ENCODE peak calls at places on chromosomes 2 and 18, in ten cellular contexts. L is K562, C is gastrocnemius medialis, E is breast epithelium, X is heart left ventricle, H is ovary, T is right lobe of liver, Q is IMR-90, D is esophagus squamous epithelium, O is prostate gland. N is an unnamed sample.

GRCh38 chr2:69546646-69547045 is 96.9 kb downstream of the AAK1 start:
- DNase-seq in D (no peak), O (no peak), Q (no peak), C (no peak), H (no peak), E (no peak), X (no peak), L (no peak), T (no peak), N (no peak)

GRCh38 chr2:175342085-175342484 is 160.6 kb upstream of the ATP5MC3 start:
- DNase-seq in H (no peak), D (no peak), L (no peak), E (no peak), O (no peak), T (no peak), X (no peak), C (no peak), Q (no peak), N (no peak)

GRCh38 chr18:79572848-79573451 is 106.7 kb upstream of the CTDP1 start:
- DNase-seq in T (peak; percentile 11), O (no peak), D (no peak), H (no peak), Q (no peak), X (peak; percentile 11), E (peak; percentile 6), L (no peak), C (no peak), N (no peak)

GRCh38 chr18:60020107-60020925 is 120.5 kb downstream of the PMAIP1 start:
- DNase-seq in E (no peak), Q (peak; percentile 26), X (no peak), T (no peak), D (no peak), C (no peak), O (no peak), L (no peak), H (no peak), N (no peak)

GRCh38 chr18:79597176-79598045 is 82.2 kb upstream of the CTDP1 start:
- DNase-seq in C (no peak), L (no peak), T (peak; percentile 31), X (peak; percentile 17), O (no peak), D (no peak), Q (no peak), E (no peak), H (peak; percentile 7), N (no peak)

GRCh38 chr18:12474876-12475275 is 67.1 kb downstream of the PRELID3A start:
- DNase-seq in H (no peak), C (no peak), Q (peak; percentile 26), L (no peak), E (no peak), X (no peak), O (no peak), D (no peak), T (no peak), N (no peak)

GRCh38 chr2:173580351-173580750 is 225.7 kb downstream of the CDCA7 start:
- DNase-seq in C (no peak), D (no peak), E (no peak), X (no peak), H (no peak), T (no peak), O (no peak), Q (no peak), L (no peak), N (no peak)

GRCh38 chr2:172844021-172844420 is 108.4 kb downstream of the RAPGEF4 start:
- DNase-seq in O (no peak), Q (no peak), C (no peak), D (no peak), E (no peak), L (no peak), H (no peak), X (no peak), T (no peak), N (no peak)

GRCh38 chr2:225735844-225736243 is 336.3 kb downstream of the NYAP2 start:
- DNase-seq in L (no peak), E (no peak), C (no peak), H (no peak), D (no peak), O (no peak), X (no peak), T (no peak), Q (peak; percentile 95), N (no peak)

GRCh38 chr18:302097-302496 is 34.2 kb upstream of the THOC1 start:
- DNase-seq in H (no peak), T (no peak), L (no peak), C (no peak), Q (no peak), D (no peak), E (no peak), X (no peak), O (no peak), N (no peak)

GRCh38 chr2:71878626-71879508 is 268.8 kb downstream of the CYP26B1 start:
- DNase-seq in X (no peak), H (no peak), O (no peak), C (no peak), D (no peak), E (no peak), Q (no peak), T (no peak), L (no peak), N (no peak)

GRCh38 chr2:155250800-155251199 is 552.3 kb downstream of the KCNJ3 start:
- DNase-seq in C (no peak), D (no peak), O (no peak), L (no peak), H (no peak), T (no peak), Q (no peak), E (no peak), X (no peak), N (no peak)

GRCh38 chr2:2302359-2302758 is 28.7 kb downstream of the MYT1L start:
- DNase-seq in L (no peak), Q (no peak), C (no peak), X (no peak), D (no peak), T (no peak), E (no peak), O (no peak), H (no peak), N (no peak)

GRCh38 chr18:55346961-55347740 is 240.8 kb downstream of the TCF4 start:
- DNase-seq in T (no peak), H (no peak), E (no peak), O (no peak), Q (no peak), D (no peak), L (no peak), X (no peak), C (no peak), N (no peak)

GRCh38 chr2:201520201-201520600 is 68.7 kb downstream of the STRADB start:
- DNase-seq in Q (peak; percentile 65), H (no peak), D (no peak), L (no peak), T (no peak), E (no peak), O (no peak), C (no peak), X (no peak), N (no peak)

GRCh38 chr2:128531856-128532255 is 213.2 kb upstream of the HS6ST1 start:
- DNase-seq in X (no peak), O (no peak), Q (no peak), C (no peak), E (no peak), H (no peak), T (no peak), L (no peak), D (no peak), N (no peak)

GRCh38 chr18:50374753-50375391 is at the start of gene SKA1:
- DNase-seq in Q (peak; percentile 89), X (peak; percentile 95), O (peak; percentile 88), L (peak; percentile 92), C (peak; percentile 85), E (peak; percentile 88), H (peak; percentile 86), D (peak; percentile 71), T (peak; percentile 95), N (peak; percentile 93)
- TF ChIP-seq POLR2A in Q (no peak), X (peak; percentile 81), O (peak; percentile 65), L (peak; percentile 83), C (peak; percentile 60), E (no peak), H (no peak), D (peak; percentile 12), T (peak; percentile 78), N (no peak)

DNA sequence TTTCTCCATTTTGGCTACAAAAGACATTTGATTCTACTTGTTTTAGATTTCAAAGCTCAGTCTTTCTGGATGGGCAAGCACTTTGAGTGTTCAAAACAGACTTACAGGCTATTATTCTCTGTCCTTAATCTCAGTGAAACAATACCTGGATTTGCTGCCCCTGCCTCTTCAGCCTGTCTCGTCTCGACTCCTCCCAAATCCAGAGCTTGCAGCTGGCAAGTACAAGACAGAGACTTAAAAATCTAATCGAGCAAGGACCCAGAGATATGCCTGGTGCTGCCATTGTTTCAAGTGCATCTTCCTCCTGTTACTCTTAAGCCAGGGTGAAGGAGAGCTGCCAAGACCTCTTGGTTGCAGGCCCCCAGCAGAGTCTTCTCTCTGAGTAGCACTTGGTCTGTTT is 59.2 kb downstream of the LRRC30 start:
- DNase-seq in O (no peak), H (no peak), X (no peak), D (no peak), Q (no peak), E (no peak), C (no peak), L (no peak), T (no peak), N (no peak)
- H3K9me3 ChIP-seq in O (no peaks in the 10 kb centered on the region), H (no peaks in the 10 kb centered on the region), X (peaks cover 4% of the 10 kb centered on the region), D (no peaks in the 10 kb centered on the region), Q (no peaks in the 10 kb centered on the region), E (no peaks in the 10 kb centered on the region), C (no peaks in the 10 kb centered on the region), L (no peaks in the 10 kb centered on the region), T (no peaks in the 10 kb centered on the region), N (peaks cover 14% of the 10 kb centered on the region)

DNA sequence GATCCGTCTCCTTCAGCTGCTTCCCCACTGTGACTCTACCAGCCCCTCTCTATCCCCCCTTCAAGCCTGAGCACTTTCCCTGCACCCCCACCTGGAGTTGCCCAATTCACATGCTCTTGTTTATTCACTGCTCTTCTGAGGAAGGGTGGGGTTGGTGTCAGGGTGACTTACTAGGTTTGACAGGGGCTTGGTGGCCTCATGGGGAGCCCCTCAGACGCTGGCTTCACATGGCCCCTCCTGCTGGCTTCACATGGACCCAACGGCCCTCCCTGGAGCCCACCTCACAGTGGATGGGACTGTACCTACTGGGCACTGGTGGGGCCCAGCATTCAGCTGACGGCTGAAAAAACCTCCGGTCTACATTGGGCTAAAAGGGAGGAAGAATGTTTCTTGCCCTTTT is 16.7 kb upstream of the MRPL33 start:
- DNase-seq in Q (no peak), X (no peak), E (no peak), C (no peak), D (no peak), O (no peak), H (no peak), L (no peak), T (no peak), N (no peak)
- TF ChIP-seq POLR2A in Q (no peak), X (no peak), E (no peak), C (no peak), D (no peak), O (no peak), H (no peak), L (no peak), T (no peak), N (no peak)

DNA sequence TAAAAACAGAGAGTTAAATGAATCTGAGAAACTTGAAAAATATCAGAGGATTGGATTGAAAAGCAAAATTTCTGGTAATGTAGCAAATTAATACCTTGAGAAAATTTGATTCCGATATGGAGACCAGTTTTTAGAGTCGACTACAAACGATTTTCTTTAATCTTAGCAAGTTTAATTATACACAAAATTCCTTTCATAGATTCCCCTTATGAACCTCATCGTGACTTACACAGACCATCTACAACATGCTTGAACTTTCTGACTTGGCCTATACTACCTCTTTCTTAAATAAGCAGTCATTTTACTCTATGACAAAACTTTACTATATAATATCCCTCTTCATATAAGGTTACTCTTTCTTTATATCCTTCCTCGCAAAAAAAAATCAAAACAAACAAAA is 769.6 kb upstream of the CRIM1 start:
- DNase-seq in T (no peak), H (no peak), E (no peak), Q (no peak), C (no peak), D (no peak), O (no peak), L (no peak), X (no peak), N (no peak)
- H3K9me3 ChIP-seq in T (no peaks in the 10 kb centered on the region), H (no peaks in the 10 kb centered on the region), E (peaks cover 14% of the 10 kb centered on the region), Q (peaks cover 11% of the 10 kb centered on the region), C (no peaks in the 10 kb centered on the region), D (no peaks in the 10 kb centered on the region), O (no peaks in the 10 kb centered on the region), L (no peaks in the 10 kb centered on the region), X (no peaks in the 10 kb centered on the region), N (peaks cover 8% of the 10 kb centered on the region)